ENCODE peak calls at places on chromosomes 4 and X, in five cellular contexts. W is H1, L is HepG2, Y is K562, J is GM12891. D is an unnamed sample.

GRCh38 chr4:94582517-94582916 is 130.8 kb downstream of the PDLIM5 start:
- DNase-seq in W (no peak), L (no peak), Y (no peak), J (no peak), D (no peak)

GRCh38 chr4:73864365-73864764 is 4.8 kb upstream of the CXCL1 start:
- DNase-seq in W (no peak), L (peak), Y (peak), J (no peak), D (no peak)

GRCh38 chr4:152109585-152110509 is 349.0 kb upstream of the GATB start:
- DNase-seq in W (no peak), L (no peak), Y (no peak), J (no peak), D (no peak)

GRCh38 chr4:152680988-152681731 is 1.4 kb upstream of the TMEM154 start:
- DNase-seq in W (no peak), L (no peak), Y (no peak), J (no peak), D (no peak)

GRCh38 chr4:54687887-54688841 is 30.4 kb downstream of the KIT start:
- DNase-seq in W (no peak), L (no peak), Y (no peak), J (no peak), D (no peak)

GRCh38 chr4:112058433-112058832 is 86.8 kb upstream of the FAM241A start:
- DNase-seq in W (no peak), L (no peak), Y (no peak), J (no peak), D (no peak)

GRCh38 chrX:131975851-131976250 is 47.3 kb upstream of the STK26 start:
- DNase-seq in W (no peak), L (no peak), Y (no peak), J (no peak), D (no peak)

GRCh38 chrX:54446084-54446483 is 5.9 kb downstream of the TSR2 start:
- DNase-seq in W (peak), L (no peak), Y (no peak), J (no peak), D (no peak)

GRCh38 chrX:132433001-132433400 is 55.8 kb downstream of the MBNL3 start:
- DNase-seq in W (no peak), L (peak), Y (no peak), J (no peak), D (no peak)

GRCh38 chr4:101621120-101621519 is 169.4 kb upstream of the BANK1 start:
- DNase-seq in W (no peak), L (no peak), Y (no peak), J (no peak), D (no peak)

GRCh38 chr4:37873383-37873782 is 17.5 kb upstream of the TBC1D1 start:
- DNase-seq in W (no peak), L (peak), Y (no peak), J (no peak), D (no peak)

GRCh38 chr4:58061967-58062366 is 951.8 kb upstream of the IGFBP7 start:
- DNase-seq in W (no peak), L (no peak), Y (no peak), J (no peak), D (no peak)

GRCh38 chrX:2541603-2542002 is 40.8 kb upstream of the DHRSX start:
- DNase-seq in W (no peak), L (no peak), Y (no peak), J (no peak), D (no peak)

GRCh38 chr4:82801910-82802521 is 3.4 kb upstream of the SCD5 start:
- DNase-seq in W (no peak), L (peak), Y (no peak), J (no peak), D (no peak)

GRCh38 chrX:153909024-153909979 is 4.8 kb downstream of the AVPR2 start:
- DNase-seq in W (no peak), L (peak), Y (peak), J (no peak), D (no peak)

GRCh38 chr4:169009281-169010124 is 552 bp downstream of the CBR4 start:
- DNase-seq in W (peak), L (peak), Y (peak), J (no peak), D (no peak)

GRCh38 chrX:80216086-80216485 is 201.5 kb downstream of the TBX22 start:
- DNase-seq in W (no peak), L (no peak), Y (no peak), J (no peak), D (no peak)

GRCh38 chr4:53863163-53863562 is 201.2 kb downstream of the CHIC2 start:
- DNase-seq in W (no peak), L (no peak), Y (no peak), J (no peak), D (no peak)

GRCh38 chr4:182093947-182094346 is 149.3 kb upstream of the TENM3 start:
- DNase-seq in W (no peak), L (no peak), Y (no peak), J (no peak), D (no peak)

GRCh38 chr4:62324215-62324614 is 1124.1 kb downstream of the ADGRL3 start:
- DNase-seq in W (no peak), L (no peak), Y (no peak), J (no peak), D (no peak)

GRCh38 chr4:1446502-1447153 is 40.4 kb upstream of the NKX1-1 start:
- DNase-seq in W (no peak), L (no peak), Y (peak), J (no peak), D (no peak)

GRCh38 chr4:147332101-147332500 is 148.8 kb upstream of the EDNRA start:
- DNase-seq in W (no peak), L (no peak), Y (no peak), J (no peak), D (no peak)

GRCh38 chrX:150482537-150483217 is 85.7 kb upstream of the MTM1 start:
- DNase-seq in W (no peak), L (peak), Y (peak), J (no peak), D (no peak)

GRCh38 chr4:2071912-2072867 is 13.1 kb downstream of the NAT8L start:
- DNase-seq in W (peak), L (peak), Y (no peak), J (no peak), D (no peak)

GRCh38 chr4:91366561-91366960 is 937.2 kb upstream of the GRID2 start:
- DNase-seq in W (no peak), L (no peak), Y (no peak), J (no peak), D (no peak)

GRCh38 chrX:41895826-41896225 is 27.5 kb downstream of the CASK start:
- DNase-seq in W (no peak), L (no peak), Y (no peak), J (no peak), D (no peak)

DNA sequence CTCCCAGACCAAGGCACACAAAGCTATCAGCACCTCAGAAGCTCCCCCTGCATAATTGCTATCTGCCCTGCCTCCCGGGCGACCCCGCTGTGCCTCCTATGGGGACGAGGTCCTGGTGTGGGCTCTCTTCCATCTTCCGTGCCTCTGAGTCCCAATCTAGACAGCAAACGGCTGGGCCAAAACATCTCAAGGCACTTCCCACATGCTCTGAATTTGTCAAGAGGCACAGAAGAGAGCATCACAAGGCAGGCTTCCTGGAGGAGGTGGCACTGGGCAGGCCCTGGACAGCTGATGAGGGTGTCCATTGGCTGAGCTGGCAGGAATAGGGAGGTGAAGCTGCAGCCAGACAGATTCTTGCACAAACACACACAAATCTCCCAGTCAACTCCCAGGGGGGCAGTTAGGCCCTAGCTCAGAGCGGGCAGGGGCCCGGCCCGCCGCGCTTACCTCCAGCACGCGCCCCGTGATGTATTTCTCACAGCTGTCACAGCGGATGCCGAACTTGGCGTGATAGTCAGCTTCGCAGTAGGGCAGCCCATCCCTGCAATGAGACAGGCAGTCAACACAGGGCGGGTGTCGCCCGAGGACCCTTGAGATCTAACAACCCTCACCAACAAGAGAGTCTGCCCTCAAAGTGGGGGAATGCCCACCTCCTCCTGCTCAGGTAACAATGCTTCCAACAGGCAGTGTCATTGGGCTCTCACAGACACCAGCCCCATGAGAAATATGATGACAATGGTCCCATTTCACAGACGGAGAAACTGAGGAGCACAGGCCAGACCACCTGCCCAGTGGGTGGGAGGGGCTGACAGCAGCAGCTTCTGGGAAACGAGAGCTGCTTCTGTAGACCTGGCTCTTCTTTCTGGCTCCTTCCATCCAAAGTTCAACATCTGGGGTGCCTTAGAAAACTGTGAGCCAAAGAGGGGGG is 81.2 kb downstream of the ABLIM2 start:
- DNase-seq in W (no peak), L (no peak), Y (no peak), J (no peak), D (no peak)
- TF ChIP-seq TAF1 in W (no peak), L (no peak), Y (no peak), J (no peak), D (no peak)

GRCh38 chr4:173522160-173522873 is 7.7 kb downstream of the HAND2 start:
- DNase-seq in W (peak), L (no peak), Y (peak), J (no peak), D (no peak)
- TF ChIP-seq POLR2A in W (no peak), L (no peak), Y (peak), J (no peak), D (no peak)

GRCh38 chrX:77749695-77750094 is 36.3 kb downstream of the ATRX start:
- DNase-seq in W (no peak), L (no peak), Y (no peak), J (no peak), D (no peak)
- TF ChIP-seq TAF1 in W (no peak), L (no peak), Y (no peak), J (no peak), D (no peak)

GRCh38 chr4:6718932-6719610 is 3.1 kb downstream of the BLOC1S4 start:
- DNase-seq in W (no peak), L (no peak), Y (peak), J (no peak), D (no peak)

GRCh38 chr4:6714954-6715353 is 1.0 kb upstream of the BLOC1S4 start:
- DNase-seq in W (no peak), L (no peak), Y (no peak), J (no peak), D (no peak)

GRCh38 chr4:6716958-6717655 is 1.1 kb downstream of the BLOC1S4 start:
- DNase-seq in W (no peak), L (no peak), Y (no peak), J (no peak), D (no peak)

GRCh38 chr4:6715704-6716017 is 313 bp upstream of the BLOC1S4 start:
- DNase-seq in W (no peak), L (no peak), Y (no peak), J (no peak), D (no peak)

GRCh38 chr4:6716018-6716911 is at the start of gene BLOC1S4:
- DNase-seq in W (peak), L (peak), Y (peak), J (peak), D (peak)
- TF ChIP-seq POLR2A in W (peak), L (peak), Y (peak), J (peak), D (peak)

DNA sequence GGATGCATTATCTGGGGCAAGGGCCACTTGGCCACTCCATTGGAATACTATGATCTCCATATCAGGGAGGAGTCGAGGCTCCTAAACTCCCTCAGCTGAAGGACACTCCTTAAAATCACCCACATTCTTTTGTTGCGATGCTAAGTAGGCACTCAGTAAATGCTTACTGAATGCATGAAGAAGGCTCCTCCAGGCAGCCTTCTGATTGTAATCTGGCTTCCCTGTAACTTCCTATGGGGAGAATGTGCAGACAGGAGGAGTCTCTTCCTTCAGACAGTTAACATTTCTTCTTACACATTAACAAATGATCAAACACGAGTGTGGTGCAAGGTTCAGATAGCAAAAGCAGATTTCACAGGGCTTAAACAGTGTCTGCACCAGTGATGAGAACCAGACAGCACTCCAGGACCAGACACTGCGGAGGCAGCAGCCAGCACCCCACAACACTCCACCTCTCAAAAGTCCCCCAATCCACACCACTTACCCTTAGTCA is 21.4 kb upstream of the USO1 start:
- DNase-seq in W (peak), L (peak), Y (no peak), J (no peak), D (no peak)
- TF ChIP-seq TAF1 in W (no peak), L (peak), Y (no peak), J (no peak), D (no peak)

DNA sequence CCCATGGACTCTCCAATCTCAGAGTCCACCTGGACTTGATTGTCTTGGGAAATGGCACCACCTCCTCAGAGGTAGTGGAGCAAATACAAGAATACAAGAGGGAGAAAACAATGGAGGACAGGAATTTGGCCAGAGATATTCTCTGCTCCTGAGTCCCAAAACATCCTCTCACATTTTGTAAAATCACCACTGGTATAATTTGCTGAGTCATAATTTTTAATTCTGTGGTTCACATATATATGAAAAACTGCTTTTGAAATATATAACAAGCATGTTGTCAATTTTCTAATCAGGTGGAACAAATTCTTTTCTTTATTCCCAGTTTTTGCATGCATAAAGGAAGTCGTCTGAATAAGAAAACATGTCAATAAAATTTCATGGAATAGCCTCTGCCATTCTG is 356.1 kb downstream of the AFF2 start:
- DNase-seq in W (no peak), L (no peak), Y (no peak), J (no peak), D (no peak)
- TF ChIP-seq POLR2A in W (no peak), L (no peak), Y (no peak), J (no peak), D (no peak)

GRCh38 chrX:129522184-129523059 is 868 bp downstream of the SMARCA1 start:
- DNase-seq in W (peak), L (peak), Y (peak), J (peak), D (peak)

GRCh38 chrX:129524250-129524850 is 1.1 kb upstream of the SMARCA1 start:
- DNase-seq in W (no peak), L (peak), Y (no peak), J (no peak), D (no peak)

GRCh38 chrX:129520151-129520550 is 3.1 kb downstream of the SMARCA1 start:
- DNase-seq in W (no peak), L (peak), Y (no peak), J (no peak), D (no peak)

GRCh38 chrX:129525162-129525561 is 1.9 kb upstream of the SMARCA1 start:
- DNase-seq in W (no peak), L (peak), Y (no peak), J (no peak), D (no peak)

GRCh38 chrX:129523076-129524055 is at the start of gene SMARCA1:
- DNase-seq in W (peak), L (peak), Y (peak), J (peak), D (peak)
- TF ChIP-seq TAF1 in W (peak), L (peak), Y (no peak), J (no peak), D (no peak)

GRCh38 chrX:47658684-47659515 is at the start of gene UXT:
- DNase-seq in W (peak), L (peak), Y (peak), J (peak), D (peak)
- TF ChIP-seq POLR2A in W (peak), L (peak), Y (peak), J (no peak), D (peak)

D was measured in GM12892.